ENCODE peak calls at places on chromosomes 2 and 18, in four cellular contexts. W is gastrocnemius medialis, Y is A549, M is upper lobe of left lung. G is an unnamed sample.

GRCh38 chr2:133063792-133064191 is 393.8 kb upstream of the LYPD1 start:
- DNase-seq in M (no peak), W (no peak), Y (peak; percentile 13), G (no peak)

GRCh38 chr2:70686577-70687460 is 81.2 kb downstream of the ADD2 start:
- DNase-seq in M (no peak), Y (peak; percentile 86), W (no peak), G (no peak)

GRCh38 chr2:189254268-189254883 is 74.8 kb upstream of the COL5A2 start:
- DNase-seq in W (peak; percentile 4), M (peak; percentile 21), Y (peak; percentile 54), G (no peak)

GRCh38 chr18:23668731-23669130 is 6.0 kb upstream of the ANKRD29 start:
- DNase-seq in M (no peak), Y (no peak), W (no peak), G (no peak)

GRCh38 chr2:220302756-220303155 is 675.3 kb downstream of the SLC4A3 start:
- DNase-seq in Y (no peak), W (no peak), M (no peak), G (no peak)

GRCh38 chr18:42287047-42287446 is 332.0 kb downstream of the PIK3C3 start:
- DNase-seq in Y (no peak), W (no peak), M (no peak), G (no peak)

GRCh38 chr2:198127627-198128026 is 323.2 kb downstream of the PLCL1 start:
- DNase-seq in M (peak; percentile 36), W (peak; percentile 37), Y (peak; percentile 67), G (peak; percentile 30)

GRCh38 chr2:71865391-71865965 is 282.2 kb downstream of the CYP26B1 start:
- DNase-seq in Y (no peak), W (no peak), M (no peak), G (no peak)

GRCh38 chr2:237625216-237625705 is 2.1 kb upstream of the LRRFIP1 start:
- DNase-seq in Y (no peak), M (peak; percentile 59), W (peak; percentile 38), G (no peak)

GRCh38 chr2:43519711-43520221 is 76.1 kb downstream of the THADA start:
- DNase-seq in W (no peak), Y (peak; percentile 39), M (no peak), G (no peak)

GRCh38 chr18:50193796-50194622 is 938 bp downstream of the MYO5B start:
- DNase-seq in W (no peak), Y (no peak), M (no peak), G (no peak)

GRCh38 chr2:6626406-6627012 is 239.2 kb downstream of the CMPK2 start:
- DNase-seq in M (no peak), W (no peak), Y (no peak), G (no peak)

GRCh38 chr2:217430916-217431576 is 571.2 kb upstream of the TNP1 start:
- DNase-seq in W (no peak), M (no peak), Y (no peak), G (no peak)

GRCh38 chr18:11178951-11179549 is 29.7 kb upstream of the PIEZO2 start:
- DNase-seq in M (no peak), W (peak; percentile 86), Y (no peak), G (no peak)

GRCh38 chr2:240775911-240776310 is 44.1 kb downstream of the KIF1A start:
- DNase-seq in M (no peak), Y (no peak), W (no peak), G (no peak)

DNA sequence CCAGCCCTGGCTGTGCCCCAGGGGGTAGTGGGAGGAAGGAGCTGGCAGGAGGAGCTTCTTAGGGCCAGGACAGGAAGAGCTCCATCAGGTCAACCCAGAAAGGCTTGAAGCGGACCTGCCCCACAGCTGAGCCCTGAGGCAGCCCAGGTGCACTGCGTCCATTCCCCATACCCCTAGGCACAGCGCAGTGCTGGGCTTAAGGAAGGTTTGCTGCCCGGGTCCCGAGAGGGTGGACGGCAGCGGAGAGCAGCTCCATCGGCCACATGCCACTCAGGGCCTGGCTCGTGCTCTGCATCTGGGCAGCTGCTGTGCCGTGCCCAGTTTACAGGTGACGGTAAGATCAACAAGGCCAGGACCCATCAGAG is 26.4 kb downstream of the DNMT3A start:
- DNase-seq in M (no peak), Y (no peak), W (no peak), G (no peak)
- H3K4me1 ChIP-seq in M (peaks cover 46% of the 10 kb centered on the region), Y (peaks cover 6% of the 10 kb centered on the region), W (peaks cover 62% of the 10 kb centered on the region), G (peaks cover 65% of the 10 kb centered on the region)

DNA sequence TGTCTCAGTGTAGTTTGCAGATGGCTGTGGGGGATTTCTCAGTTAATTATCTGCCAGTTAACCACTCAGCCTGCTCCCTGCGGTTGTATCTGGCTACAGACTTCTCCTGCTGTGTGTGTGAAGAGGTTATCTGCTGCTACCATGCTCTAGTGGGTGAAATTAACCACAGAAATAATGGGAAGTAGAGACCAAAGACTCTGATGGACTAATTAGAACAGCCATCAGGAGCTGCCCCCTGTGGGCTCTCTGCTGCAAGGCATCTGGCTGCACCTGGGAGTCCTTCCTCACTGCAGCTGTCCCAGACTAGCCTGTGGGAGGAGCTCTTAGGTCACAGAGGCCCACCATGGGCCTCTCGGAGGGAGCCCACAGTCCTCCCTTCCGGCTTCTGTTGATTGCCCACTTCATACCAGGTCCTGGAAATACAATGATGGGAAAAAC is 66.6 kb downstream of the CTIF start:
- DNase-seq in Y (peak; percentile 49), W (no peak), M (no peak), G (no peak)
- TF ChIP-seq CTCF in Y (peak; percentile 42), W (no peak), M (no peak), G (no peak)

GRCh38 chr2:102662861-102663260 is 43.5 kb downstream of the SLC9A2 start:
- DNase-seq in W (no peak), Y (no peak), M (no peak), G (no peak)

GRCh38 chr2:102668171-102668570 is 48.8 kb downstream of the SLC9A2 start:
- DNase-seq in M (no peak), Y (no peak), W (no peak), G (no peak)

GRCh38 chr2:102661846-102662245 is 42.5 kb downstream of the SLC9A2 start:
- DNase-seq in Y (no peak), W (no peak), M (no peak), G (no peak)

GRCh38 chr2:102667072-102667471 is 47.7 kb downstream of the SLC9A2 start:
- DNase-seq in W (peak; percentile 12), M (no peak), Y (no peak), G (no peak)

GRCh38 chr2:102664439-102665042 is 45.2 kb downstream of the SLC9A2 start:
- DNase-seq in W (no peak), Y (peak; percentile 80), M (no peak), G (no peak)
- H3K4me1 ChIP-seq in W (peaks cover 7% of the 10 kb centered on the region), Y (peaks cover 23% of the 10 kb centered on the region), M (no peaks in the 10 kb centered on the region), G (no peaks in the 10 kb centered on the region)

DNA sequence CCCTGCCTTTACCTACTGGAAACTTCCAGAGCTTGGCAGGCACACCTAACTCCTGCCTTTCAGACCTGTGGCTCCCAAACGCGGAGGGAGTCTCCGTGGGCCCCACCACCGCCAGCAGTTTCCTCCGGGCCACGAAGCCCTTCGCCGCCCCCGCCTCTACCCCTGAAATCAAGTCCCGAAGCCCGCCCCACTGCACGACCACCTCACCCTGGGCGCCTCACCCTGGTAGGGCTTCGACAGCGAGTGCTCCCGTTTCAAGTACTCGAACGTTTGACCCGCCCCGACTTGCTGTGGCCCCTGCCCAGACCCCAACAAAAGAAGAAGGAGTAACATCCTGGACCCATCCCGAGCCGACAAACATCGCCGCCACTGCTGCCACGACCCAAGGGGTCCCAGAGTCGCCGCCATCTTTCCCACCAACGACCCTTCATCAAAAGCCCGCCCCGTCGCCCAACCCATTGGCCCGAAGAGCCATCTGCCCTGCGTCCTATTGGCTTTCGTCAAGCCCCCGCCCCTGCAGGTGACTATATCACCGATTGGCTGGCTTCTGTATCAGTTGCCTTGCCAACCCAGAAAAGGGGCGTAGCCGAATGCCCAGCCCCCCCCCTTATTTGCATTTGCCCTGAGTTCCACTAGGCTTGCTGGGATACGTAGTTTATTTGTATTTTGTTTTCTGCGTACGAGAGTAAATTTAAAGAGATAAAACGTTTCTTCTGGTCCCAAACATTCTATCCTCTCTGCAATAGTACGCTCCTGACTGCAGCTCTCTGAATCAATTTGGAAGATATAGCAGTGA is at the start of gene LMAN2L:
- DNase-seq in Y (peak; percentile 96), M (peak; percentile 99), W (peak; percentile 98), G (peak; percentile 99)
- TF ChIP-seq CTCF in Y (no peak), M (no peak), W (no peak), G (no peak)

GRCh38 chr18:62878305-62878704 is 163.0 kb downstream of the PHLPP1 start:
- DNase-seq in M (no peak), W (no peak), Y (peak; percentile 13), G (no peak)
- H3K4me1 ChIP-seq in M (peaks cover 16% of the 10 kb centered on the region), W (peaks cover 21% of the 10 kb centered on the region), Y (peaks cover 80% of the 10 kb centered on the region), G (no peaks in the 10 kb centered on the region)

DNA sequence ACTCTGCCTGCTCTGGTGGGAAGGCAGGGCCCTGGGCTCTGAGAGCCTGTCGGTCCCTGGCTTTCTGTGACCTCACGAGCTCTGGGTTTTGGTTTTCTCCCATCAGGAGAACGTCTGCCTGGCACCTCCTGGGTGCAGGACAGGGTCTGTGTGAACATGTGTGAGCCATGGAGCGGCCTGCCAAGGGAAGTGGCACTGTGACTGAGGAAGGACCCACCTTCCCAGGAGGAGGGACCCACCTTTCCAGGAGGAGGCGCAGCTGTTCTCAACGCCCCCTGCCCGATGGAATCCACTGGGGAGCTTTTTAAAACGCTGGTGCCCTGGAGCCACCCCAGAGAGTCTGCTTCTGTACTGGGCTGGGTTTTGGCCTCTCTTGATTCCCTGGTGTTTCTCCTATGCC is 168.7 kb downstream of the GLI2 start:
- DNase-seq in W (no peak), M (no peak), Y (no peak), G (no peak)
- TF ChIP-seq CTCF in W (no peak), M (no peak), Y (no peak), G (no peak)

GRCh38 chr2:239695106-239695727 is 294.4 kb upstream of the HDAC4 start:
- DNase-seq in W (no peak), M (no peak), Y (no peak), G (no peak)

GRCh38 chr2:239695728-239696240 is 295.0 kb upstream of the HDAC4 start:
- DNase-seq in W (no peak), Y (no peak), M (no peak), G (no peak)

GRCh38 chr2:239696559-239697207 is 295.9 kb upstream of the HDAC4 start:
- DNase-seq in M (no peak), Y (no peak), W (no peak), G (no peak)

GRCh38 chr2:239700946-239701345 is 300.1 kb upstream of the HDAC4 start:
- DNase-seq in Y (no peak), W (no peak), M (no peak), G (no peak)

DNA sequence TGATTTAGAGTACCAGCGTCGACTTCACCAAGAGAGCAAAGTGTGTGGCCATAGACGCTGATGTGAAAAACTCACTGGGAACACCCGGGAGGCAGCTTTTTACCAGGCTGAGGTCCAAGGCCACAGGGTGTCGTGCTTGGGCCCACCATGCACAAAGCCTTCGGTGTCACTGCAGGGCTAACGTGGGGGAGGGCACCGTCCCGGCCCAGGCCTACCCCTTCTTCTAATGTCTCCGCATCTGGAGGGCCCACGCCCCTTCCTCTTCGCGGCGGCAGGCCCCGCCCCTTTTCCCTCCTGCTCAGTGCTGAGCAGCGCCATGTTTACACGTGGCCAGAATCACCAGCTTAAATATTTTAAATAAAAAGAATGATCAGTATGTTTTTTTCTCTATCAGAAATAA is 296.9 kb upstream of the HDAC4 start:
- DNase-seq in W (no peak), M (no peak), Y (no peak), G (no peak)
- H3K4me1 ChIP-seq in W (peaks cover 7% of the 10 kb centered on the region), M (no peaks in the 10 kb centered on the region), Y (no peaks in the 10 kb centered on the region), G (no peaks in the 10 kb centered on the region)

DNA sequence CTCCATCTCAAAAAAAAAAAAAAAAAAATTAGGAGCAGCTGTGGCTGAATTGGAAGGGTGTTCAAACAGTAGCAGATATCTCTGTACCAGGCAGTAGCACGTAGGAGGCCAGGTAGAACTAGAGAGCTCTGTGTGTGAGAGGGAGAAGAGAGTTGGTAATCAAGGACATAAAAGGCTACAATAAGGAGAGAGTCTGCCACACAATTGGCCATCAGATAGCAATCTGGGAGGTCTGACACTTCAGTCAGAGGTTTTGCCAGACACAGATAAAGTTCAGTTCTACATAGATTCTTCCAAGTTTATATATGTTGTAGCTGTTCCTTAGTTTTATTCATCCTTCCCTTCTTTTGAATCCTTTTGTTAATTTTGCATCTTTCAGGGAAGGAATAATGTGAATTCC is 600.2 kb upstream of the GCFC2 start:
- DNase-seq in Y (no peak), W (no peak), M (no peak), G (no peak)
- TF ChIP-seq CTCF in Y (no peak), W (no peak), M (no peak), G (no peak)

G was measured in CD8-positive, alpha-beta T cell.